ENCODE peak calls at places on chromosomes 1 and 21, in five cellular contexts. One of them, this sample, is unnamed. For H3K4me1, the result is how much of the 10 kb centered on the place peaks cover.

GRCh38 chr1:72557446-72558049 is 275.2 kb upstream of the NEGR1 start:
- DNase-seq in sigmoid colon: no peak
- DNase-seq in lung: no peak
- DNase-seq in tibial nerve: no peak
- DNase-seq in IMR-90: peak
- DNase-seq in this sample: no peak

GRCh38 chr21:43866233-43866632 is 1.2 kb downstream of the AGPAT3 start:
- DNase-seq in IMR-90: peak
- DNase-seq in lung: no peak
- DNase-seq in tibial nerve: no peak
- DNase-seq in sigmoid colon: peak
- DNase-seq in this sample: peak

GRCh38 chr1:31447210-31447609 is 34.2 kb downstream of the SERINC2 start:
- DNase-seq in tibial nerve: no peak
- DNase-seq in IMR-90: no peak
- DNase-seq in sigmoid colon: no peak
- DNase-seq in lung: no peak
- DNase-seq in this sample: no peak

GRCh38 chr1:217095050-217095622 is 371.9 kb upstream of the ESRRG start:
- DNase-seq in sigmoid colon: no peak
- DNase-seq in tibial nerve: no peak
- DNase-seq in IMR-90: no peak
- DNase-seq in lung: no peak
- DNase-seq in this sample: no peak

GRCh38 chr1:170010443-170010842 is 64.1 kb downstream of the KIFAP3 start:
- DNase-seq in lung: no peak
- DNase-seq in sigmoid colon: no peak
- DNase-seq in IMR-90: peak
- DNase-seq in tibial nerve: no peak
- DNase-seq in this sample: peak

GRCh38 chr1:14590781-14591180 is 7.7 kb upstream of the KAZN start:
- DNase-seq in sigmoid colon: no peak
- DNase-seq in tibial nerve: no peak
- DNase-seq in lung: no peak
- DNase-seq in IMR-90: no peak
- DNase-seq in this sample: no peak

GRCh38 chr1:202131956-202132821 is 9.5 kb downstream of the GPR37L1 start:
- DNase-seq in IMR-90: no peak
- DNase-seq in sigmoid colon: peak
- DNase-seq in tibial nerve: no peak
- DNase-seq in lung: peak
- DNase-seq in this sample: no peak

GRCh38 chr1:61078611-61079010 is 3.8 kb upstream of the NFIA start:
- DNase-seq in IMR-90: no peak
- DNase-seq in tibial nerve: no peak
- DNase-seq in lung: no peak
- DNase-seq in sigmoid colon: no peak
- DNase-seq in this sample: no peak

GRCh38 chr1:243549108-243549507 is 293.3 kb downstream of the SDCCAG8 start:
- DNase-seq in tibial nerve: no peak
- DNase-seq in lung: no peak
- DNase-seq in sigmoid colon: no peak
- DNase-seq in IMR-90: peak
- DNase-seq in this sample: no peak

GRCh38 chr1:45834689-45835088 is 31.3 kb downstream of the MAST2 start:
- DNase-seq in IMR-90: no peak
- DNase-seq in lung: no peak
- DNase-seq in tibial nerve: no peak
- DNase-seq in sigmoid colon: no peak
- DNase-seq in this sample: no peak

GRCh38 chr1:214124281-214124805 is 136.6 kb downstream of the PROX1 start:
- DNase-seq in lung: no peak
- DNase-seq in sigmoid colon: no peak
- DNase-seq in IMR-90: no peak
- DNase-seq in tibial nerve: no peak
- DNase-seq in this sample: no peak

GRCh38 chr1:25567710-25568089 is 24.3 kb downstream of the LDLRAP1 start:
- DNase-seq in tibial nerve: no peak
- DNase-seq in lung: no peak
- DNase-seq in sigmoid colon: peak
- DNase-seq in IMR-90: no peak
- DNase-seq in this sample: no peak

GRCh38 chr1:47785118-47785517 is 212.1 kb downstream of the TRABD2B start:
- DNase-seq in lung: no peak
- DNase-seq in tibial nerve: no peak
- DNase-seq in sigmoid colon: no peak
- DNase-seq in IMR-90: no peak
- DNase-seq in this sample: no peak

GRCh38 chr1:182809414-182809957 is 19.9 kb downstream of the NPL start:
- DNase-seq in tibial nerve: no peak
- DNase-seq in lung: no peak
- DNase-seq in sigmoid colon: no peak
- DNase-seq in IMR-90: no peak
- DNase-seq in this sample: no peak

GRCh38 chr1:44348046-44348628 is 6.9 kb downstream of the ERI3 start:
- DNase-seq in lung: no peak
- DNase-seq in tibial nerve: no peak
- DNase-seq in IMR-90: no peak
- DNase-seq in sigmoid colon: no peak
- DNase-seq in this sample: no peak

DNA sequence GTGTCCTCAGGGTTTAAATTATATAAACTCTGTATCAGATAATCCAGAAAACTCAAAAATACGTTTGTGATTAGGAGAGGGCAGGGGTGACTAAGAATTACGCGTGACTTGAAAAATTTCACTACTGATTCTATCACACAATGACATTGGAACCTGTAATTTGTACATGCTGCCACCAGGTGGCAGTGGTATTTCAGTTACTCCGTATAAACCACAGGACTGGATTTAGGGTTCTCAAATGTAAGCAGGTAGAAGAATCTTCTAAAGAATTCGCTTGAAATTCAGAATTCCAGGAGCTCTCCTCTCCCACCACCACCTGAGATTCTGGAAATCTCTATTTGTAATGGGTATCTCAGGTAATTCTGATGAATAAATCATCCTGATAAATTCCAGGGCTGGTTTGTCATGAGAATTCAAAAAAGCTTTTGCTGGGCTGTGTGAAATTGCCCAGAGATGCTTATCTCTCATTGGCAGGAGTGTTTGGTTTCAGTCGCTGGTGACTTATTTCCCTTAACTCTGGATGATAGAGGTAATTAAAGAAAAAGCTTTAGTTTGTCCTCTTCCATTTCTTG is 1.7 kb upstream of the KRTAP7-1 start:
- DNase-seq in tibial nerve: no peak
- DNase-seq in IMR-90: no peak
- DNase-seq in lung: no peak
- DNase-seq in sigmoid colon: no peak
- DNase-seq in this sample: peak
- TF ChIP-seq CTCF in tibial nerve: peak
- TF ChIP-seq CTCF in IMR-90: peak
- TF ChIP-seq CTCF in lung: no peak
- TF ChIP-seq CTCF in sigmoid colon: no peak
- TF ChIP-seq CTCF in this sample: peak

GRCh38 chr1:167631386-167631941 is 1.4 kb downstream of the RCSD1 start:
- DNase-seq in sigmoid colon: no peak
- DNase-seq in lung: no peak
- DNase-seq in IMR-90: no peak
- DNase-seq in tibial nerve: no peak
- DNase-seq in this sample: no peak
- H3K4me1 ChIP-seq in sigmoid colon: under half
- H3K4me1 ChIP-seq in lung: under half
- H3K4me1 ChIP-seq in IMR-90: under half
- H3K4me1 ChIP-seq in tibial nerve: under half
- H3K4me1 ChIP-seq in this sample: under half

DNA sequence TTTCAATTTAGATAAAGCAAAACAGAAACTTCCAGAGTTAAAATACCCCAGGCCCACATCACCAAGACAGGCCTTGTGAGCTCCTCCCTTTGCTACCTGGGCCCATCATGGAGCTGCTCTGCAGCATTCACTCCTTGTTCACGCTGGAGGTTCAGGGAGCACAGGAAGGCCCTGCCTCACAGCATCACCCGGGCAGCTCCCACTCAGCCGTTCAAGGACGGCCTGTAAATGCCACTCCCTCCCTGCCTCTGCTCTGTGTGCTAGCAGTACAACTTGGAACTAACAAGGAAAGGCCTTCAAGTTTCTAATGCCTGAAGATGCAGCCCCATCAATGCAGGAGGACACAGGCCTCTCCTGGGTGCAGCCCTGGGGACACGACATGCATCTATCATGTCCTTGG is 11.6 kb downstream of the ATP5PO start:
- DNase-seq in sigmoid colon: peak
- DNase-seq in lung: no peak
- DNase-seq in IMR-90: no peak
- DNase-seq in tibial nerve: no peak
- DNase-seq in this sample: no peak
- H3K27ac ChIP-seq in sigmoid colon: no peak
- H3K27ac ChIP-seq in lung: no peak
- H3K27ac ChIP-seq in IMR-90: no peak
- H3K27ac ChIP-seq in tibial nerve: no peak
- H3K27ac ChIP-seq in this sample: no peak

GRCh38 chr1:37765937-37766664 is 1.2 kb upstream of the EPHA10 start:
- DNase-seq in IMR-90: no peak
- DNase-seq in lung: no peak
- DNase-seq in tibial nerve: no peak
- DNase-seq in sigmoid colon: no peak
- DNase-seq in this sample: no peak
- TF ChIP-seq CTCF in IMR-90: no peak
- TF ChIP-seq CTCF in lung: no peak
- TF ChIP-seq CTCF in tibial nerve: no peak
- TF ChIP-seq CTCF in sigmoid colon: no peak
- TF ChIP-seq CTCF in this sample: no peak

GRCh38 chr1:94329276-94329675 is 88.9 kb upstream of the ABCD3 start:
- DNase-seq in IMR-90: peak
- DNase-seq in lung: no peak
- DNase-seq in sigmoid colon: no peak
- DNase-seq in tibial nerve: no peak
- DNase-seq in this sample: no peak
- H3K4me1 ChIP-seq in IMR-90: under half
- H3K4me1 ChIP-seq in lung: under half
- H3K4me1 ChIP-seq in sigmoid colon: under half
- H3K4me1 ChIP-seq in tibial nerve: under half
- H3K4me1 ChIP-seq in this sample: under half

GRCh38 chr1:23185381-23185780 is 16.7 kb upstream of the LUZP1 start:
- DNase-seq in tibial nerve: no peak
- DNase-seq in sigmoid colon: no peak
- DNase-seq in IMR-90: no peak
- DNase-seq in lung: no peak
- DNase-seq in this sample: no peak

GRCh38 chr1:23187637-23188036 is 19.0 kb upstream of the LUZP1 start:
- DNase-seq in lung: no peak
- DNase-seq in IMR-90: no peak
- DNase-seq in sigmoid colon: no peak
- DNase-seq in tibial nerve: no peak
- DNase-seq in this sample: peak

GRCh38 chr1:23191199-23191598 is 22.5 kb upstream of the LUZP1 start:
- DNase-seq in sigmoid colon: no peak
- DNase-seq in lung: no peak
- DNase-seq in tibial nerve: no peak
- DNase-seq in IMR-90: no peak
- DNase-seq in this sample: no peak

GRCh38 chr1:23184203-23184602 is 15.5 kb upstream of the LUZP1 start:
- DNase-seq in sigmoid colon: no peak
- DNase-seq in tibial nerve: no peak
- DNase-seq in IMR-90: no peak
- DNase-seq in lung: no peak
- DNase-seq in this sample: no peak

DNA sequence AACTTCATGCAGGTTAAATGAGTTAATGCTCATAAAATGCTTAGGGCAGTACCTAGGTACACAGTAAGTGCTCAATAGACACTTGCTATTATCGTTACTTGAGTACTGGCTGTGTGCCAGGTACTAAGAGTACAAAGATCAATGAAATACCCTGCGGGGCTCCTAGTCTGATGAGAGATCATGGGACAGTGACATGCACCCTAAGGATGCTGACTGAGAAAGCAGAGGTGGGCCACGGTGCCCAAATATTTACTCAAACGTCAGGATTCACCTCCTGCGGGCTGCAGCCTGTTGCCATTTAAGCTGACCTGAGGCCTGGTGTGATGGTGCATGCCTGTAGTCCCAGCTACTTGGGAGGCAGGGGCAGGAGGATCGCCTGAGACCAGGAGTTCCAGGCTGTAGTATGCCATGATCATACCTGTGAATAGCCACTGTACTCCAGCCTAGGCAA is 19.8 kb upstream of the LUZP1 start:
- DNase-seq in IMR-90: no peak
- DNase-seq in sigmoid colon: no peak
- DNase-seq in lung: no peak
- DNase-seq in tibial nerve: no peak
- DNase-seq in this sample: no peak
- H3K27ac ChIP-seq in IMR-90: no peak
- H3K27ac ChIP-seq in sigmoid colon: no peak
- H3K27ac ChIP-seq in lung: no peak
- H3K27ac ChIP-seq in tibial nerve: no peak
- H3K27ac ChIP-seq in this sample: no peak

DNA sequence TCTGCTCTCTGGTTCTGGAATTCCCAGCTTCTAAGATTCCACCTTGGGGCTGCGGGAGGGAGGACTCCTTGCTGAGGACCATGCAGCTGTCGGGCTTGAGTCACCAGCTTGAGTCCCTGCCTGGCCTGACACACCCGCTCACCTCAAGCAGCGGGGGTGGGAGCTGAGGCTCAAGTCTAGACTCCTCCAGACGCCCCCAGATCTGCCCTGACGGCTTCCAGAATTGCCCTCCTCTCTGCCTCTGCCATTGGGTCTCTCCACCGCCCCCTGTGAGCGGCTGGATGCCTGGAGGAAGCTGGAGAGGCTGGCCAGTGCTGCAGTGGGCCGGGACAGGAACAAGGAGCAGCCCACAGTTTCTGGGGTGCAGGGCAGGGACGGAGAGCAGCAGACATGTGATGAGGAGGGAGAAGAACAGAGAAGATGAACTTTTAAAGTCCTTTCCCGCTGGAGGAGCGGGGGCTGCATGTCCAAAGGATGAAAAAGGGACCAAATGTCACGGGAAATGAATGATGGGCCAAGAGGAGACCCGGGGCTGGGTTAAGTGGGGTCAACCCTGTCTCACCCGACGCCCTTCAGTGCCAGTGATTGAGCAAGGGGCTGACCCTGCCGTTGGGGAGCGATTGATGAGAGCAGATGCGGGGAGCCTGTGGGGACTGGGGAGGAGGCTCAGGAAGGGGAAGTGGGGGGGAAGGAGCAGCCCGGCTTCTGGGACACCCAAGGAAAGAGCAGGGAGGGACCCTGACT is 13.5 kb downstream of the CRABP2 start:
- DNase-seq in tibial nerve: no peak
- DNase-seq in IMR-90: peak
- DNase-seq in sigmoid colon: no peak
- DNase-seq in lung: no peak
- DNase-seq in this sample: no peak
- TF ChIP-seq CTCF in tibial nerve: no peak
- TF ChIP-seq CTCF in IMR-90: peak
- TF ChIP-seq CTCF in sigmoid colon: no peak
- TF ChIP-seq CTCF in lung: no peak
- TF ChIP-seq CTCF in this sample: no peak

This sample was measured in colonic mucosa.